ENCODE peak calls at places on chromosomes 13 and 19, in four cellular contexts. One of them, this sample, is unnamed.

GRCh38 chr19:38229585-38230073 is 5.6 kb upstream of the DPF1 start:
- DNase-seq in caudate nucleus: peak
- DNase-seq in CD8-positive, alpha-beta memory T cell: peak
- DNase-seq in fibroblast of lung: peak
- DNase-seq in this sample: no peak

GRCh38 chr19:10223488-10224213 is 7.5 kb downstream of the S1PR2 start:
- DNase-seq in caudate nucleus: no peak
- DNase-seq in CD8-positive, alpha-beta memory T cell: no peak
- DNase-seq in fibroblast of lung: no peak
- DNase-seq in this sample: no peak

GRCh38 chr13:73715114-73715909 is 418.9 kb downstream of the KLF12 start:
- DNase-seq in caudate nucleus: no peak
- DNase-seq in CD8-positive, alpha-beta memory T cell: peak
- DNase-seq in fibroblast of lung: no peak
- DNase-seq in this sample: no peak

GRCh38 chr19:6765738-6766356 is 1.4 kb downstream of the SH2D3A start:
- DNase-seq in caudate nucleus: no peak
- DNase-seq in CD8-positive, alpha-beta memory T cell: no peak
- DNase-seq in fibroblast of lung: no peak
- DNase-seq in this sample: peak

GRCh38 chr19:18368504-18369222 is 17.3 kb upstream of the GDF15 start:
- DNase-seq in caudate nucleus: no peak
- DNase-seq in CD8-positive, alpha-beta memory T cell: no peak
- DNase-seq in fibroblast of lung: no peak
- DNase-seq in this sample: no peak

GRCh38 chr13:43878897-43879322 is 630 bp downstream of the CCDC122 start:
- DNase-seq in caudate nucleus: peak
- DNase-seq in CD8-positive, alpha-beta memory T cell: peak
- DNase-seq in fibroblast of lung: peak
- DNase-seq in this sample: no peak

GRCh38 chr19:40802300-40803169 is 3.5 kb downstream of the EGLN2 start:
- DNase-seq in caudate nucleus: no peak
- DNase-seq in CD8-positive, alpha-beta memory T cell: no peak
- DNase-seq in fibroblast of lung: no peak
- DNase-seq in this sample: no peak

GRCh38 chr19:29967623-29968022 is 25.6 kb downstream of the URI1 start:
- DNase-seq in caudate nucleus: no peak
- DNase-seq in CD8-positive, alpha-beta memory T cell: no peak
- DNase-seq in fibroblast of lung: peak
- DNase-seq in this sample: no peak

GRCh38 chr13:20446405-20446804 is 79.3 kb downstream of the CRYL1 start:
- DNase-seq in caudate nucleus: no peak
- DNase-seq in CD8-positive, alpha-beta memory T cell: no peak
- DNase-seq in fibroblast of lung: no peak
- DNase-seq in this sample: no peak

GRCh38 chr13:47904239-47904638 is 96.8 kb downstream of the SUCLA2 start:
- DNase-seq in caudate nucleus: no peak
- DNase-seq in CD8-positive, alpha-beta memory T cell: no peak
- DNase-seq in fibroblast of lung: no peak
- DNase-seq in this sample: no peak

GRCh38 chr19:40716031-40716654 is 543 bp downstream of the COQ8B start:
- DNase-seq in caudate nucleus: no peak
- DNase-seq in CD8-positive, alpha-beta memory T cell: peak
- DNase-seq in fibroblast of lung: no peak
- DNase-seq in this sample: peak

GRCh38 chr19:46019270-46019669 is 3.6 kb downstream of the PGLYRP1 start:
- DNase-seq in caudate nucleus: no peak
- DNase-seq in CD8-positive, alpha-beta memory T cell: no peak
- DNase-seq in fibroblast of lung: no peak
- DNase-seq in this sample: no peak

GRCh38 chr19:43592800-43593350 is 3.1 kb downstream of the IRGQ start:
- DNase-seq in caudate nucleus: no peak
- DNase-seq in CD8-positive, alpha-beta memory T cell: no peak
- DNase-seq in fibroblast of lung: no peak
- DNase-seq in this sample: no peak

GRCh38 chr19:43595605-43595998 is 332 bp downstream of the IRGQ start:
- DNase-seq in caudate nucleus: no peak
- DNase-seq in CD8-positive, alpha-beta memory T cell: no peak
- DNase-seq in fibroblast of lung: no peak
- DNase-seq in this sample: no peak

GRCh38 chr19:43594710-43595604 is 977 bp downstream of the IRGQ start:
- DNase-seq in caudate nucleus: peak
- DNase-seq in CD8-positive, alpha-beta memory T cell: peak
- DNase-seq in fibroblast of lung: peak
- DNase-seq in this sample: peak

GRCh38 chr19:43595999-43596841 is at the start of the genes IRGQ and ZNF576:
- DNase-seq in caudate nucleus: peak
- DNase-seq in CD8-positive, alpha-beta memory T cell: peak
- DNase-seq in fibroblast of lung: peak
- DNase-seq in this sample: peak

GRCh38 chr19:43594081-43594697 is 1.7 kb downstream of the IRGQ start:
- DNase-seq in caudate nucleus: no peak
- DNase-seq in CD8-positive, alpha-beta memory T cell: no peak
- DNase-seq in fibroblast of lung: no peak
- DNase-seq in this sample: no peak
- H3K27ac ChIP-seq in caudate nucleus: no peak
- H3K27ac ChIP-seq in CD8-positive, alpha-beta memory T cell: peak
- H3K27ac ChIP-seq in fibroblast of lung: no peak
- H3K27ac ChIP-seq in this sample: no peak

GRCh38 chr13:46666727-46667456 is 113.9 kb downstream of the LRCH1 start:
- DNase-seq in caudate nucleus: no peak
- DNase-seq in CD8-positive, alpha-beta memory T cell: no peak
- DNase-seq in fibroblast of lung: no peak
- DNase-seq in this sample: no peak
- H3K27ac ChIP-seq in caudate nucleus: no peak
- H3K27ac ChIP-seq in CD8-positive, alpha-beta memory T cell: no peak
- H3K27ac ChIP-seq in fibroblast of lung: no peak
- H3K27ac ChIP-seq in this sample: no peak

DNA sequence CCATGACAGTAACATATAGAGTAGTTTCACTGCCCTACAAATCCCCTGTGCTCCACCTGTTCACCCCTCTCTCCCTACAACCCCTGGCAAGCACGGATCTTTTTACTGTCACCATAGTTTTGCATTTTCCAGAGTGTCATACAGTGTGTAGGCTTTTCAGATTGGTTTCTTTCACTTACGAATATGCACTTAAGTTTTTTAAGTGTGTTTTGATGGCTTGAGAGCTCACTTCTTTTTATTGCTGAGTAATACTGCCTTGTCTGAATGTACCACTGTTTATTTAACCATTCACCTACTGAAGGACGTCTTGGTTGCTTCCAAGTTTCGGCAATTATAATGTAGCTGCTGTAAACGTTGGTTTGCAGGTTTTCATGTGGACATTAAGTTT is 175.1 kb downstream of the ITGBL1 start:
- DNase-seq in caudate nucleus: no peak
- DNase-seq in CD8-positive, alpha-beta memory T cell: no peak
- DNase-seq in fibroblast of lung: peak
- DNase-seq in this sample: no peak
- H3K27ac ChIP-seq in caudate nucleus: no peak
- H3K27ac ChIP-seq in CD8-positive, alpha-beta memory T cell: no peak
- H3K27ac ChIP-seq in fibroblast of lung: peak
- H3K27ac ChIP-seq in this sample: no peak

GRCh38 chr19:56969726-56970125 is 129.2 kb upstream of the PEG3 start:
- DNase-seq in caudate nucleus: no peak
- DNase-seq in CD8-positive, alpha-beta memory T cell: no peak
- DNase-seq in fibroblast of lung: no peak
- DNase-seq in this sample: no peak
- H3K27ac ChIP-seq in caudate nucleus: no peak
- H3K27ac ChIP-seq in CD8-positive, alpha-beta memory T cell: no peak
- H3K27ac ChIP-seq in fibroblast of lung: no peak
- H3K27ac ChIP-seq in this sample: no peak

DNA sequence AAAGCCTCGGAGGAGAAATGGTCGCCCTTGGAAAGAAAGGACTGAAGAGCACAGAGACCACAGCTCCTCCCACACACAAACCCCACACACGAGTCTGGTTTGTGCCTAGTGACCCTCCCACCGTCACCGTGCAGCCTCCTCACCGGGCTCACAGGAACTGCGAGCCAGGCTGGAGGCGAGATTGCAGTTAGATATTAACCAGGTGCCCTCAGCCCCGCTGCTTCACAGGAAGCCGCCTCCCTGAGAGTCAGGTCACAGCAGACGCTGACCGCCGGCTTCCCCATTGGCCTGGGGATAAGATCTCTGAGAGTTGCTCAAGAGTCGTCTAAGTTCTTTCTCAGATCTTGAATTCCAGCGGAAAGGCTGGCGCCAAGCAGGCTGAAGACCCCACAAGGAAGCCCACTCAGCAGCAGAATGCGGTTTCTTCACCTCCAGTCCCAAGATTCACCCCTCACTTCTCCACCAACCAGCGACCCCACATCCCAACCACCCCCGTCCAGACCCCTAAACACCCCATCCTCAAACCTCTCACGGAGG is 844 bp downstream of the ZNF44 start:
- DNase-seq in caudate nucleus: peak
- DNase-seq in CD8-positive, alpha-beta memory T cell: peak
- DNase-seq in fibroblast of lung: peak
- DNase-seq in this sample: peak
- H3K27ac ChIP-seq in caudate nucleus: peak
- H3K27ac ChIP-seq in CD8-positive, alpha-beta memory T cell: peak
- H3K27ac ChIP-seq in fibroblast of lung: peak
- H3K27ac ChIP-seq in this sample: peak

DNA sequence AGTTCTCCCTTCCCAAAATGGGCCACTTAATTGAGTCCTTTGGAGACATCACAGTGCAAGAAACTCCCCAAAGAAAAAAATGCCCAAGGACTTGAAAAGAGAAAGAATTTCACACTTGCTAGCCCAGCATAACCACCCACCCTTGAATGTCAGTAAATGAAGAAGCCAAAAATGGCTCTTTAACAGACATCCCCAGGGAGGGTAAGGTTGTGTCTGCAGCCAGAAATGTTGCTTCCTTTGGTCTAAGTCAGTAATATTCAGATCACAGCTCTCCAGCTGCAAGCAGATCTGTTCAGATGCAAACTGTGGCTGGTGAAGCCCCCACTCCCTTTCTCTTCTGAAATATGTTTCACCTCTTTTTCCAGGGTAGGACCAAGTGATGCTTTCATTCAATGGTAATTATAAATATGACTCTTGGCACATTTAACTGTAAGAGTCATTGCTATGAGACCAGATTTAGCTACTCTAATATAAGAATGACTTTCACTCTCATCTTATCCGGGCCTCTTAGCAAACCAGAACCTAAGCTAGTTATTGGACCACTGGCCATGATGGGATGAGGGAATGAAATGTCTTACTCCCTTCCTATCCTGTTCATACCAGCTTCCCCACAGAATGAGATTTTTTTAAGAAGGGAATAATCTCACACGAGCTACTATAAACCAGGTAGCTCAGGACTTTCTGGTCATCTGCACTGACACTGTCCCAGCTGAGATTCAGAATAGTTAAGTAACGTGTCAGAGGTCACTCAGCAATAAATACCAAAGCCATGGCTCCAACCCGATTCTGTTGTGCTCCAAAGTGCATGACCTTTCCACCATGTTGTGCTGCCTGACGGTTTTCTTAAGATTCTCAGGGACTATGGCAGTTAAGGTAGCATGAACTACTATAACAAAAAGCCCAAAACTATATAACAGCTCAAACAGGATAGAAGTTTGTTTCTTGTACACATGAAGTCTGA is 234.1 kb downstream of the FOXO1 start:
- DNase-seq in caudate nucleus: no peak
- DNase-seq in CD8-positive, alpha-beta memory T cell: no peak
- DNase-seq in fibroblast of lung: no peak
- DNase-seq in this sample: no peak
- H3K27ac ChIP-seq in caudate nucleus: no peak
- H3K27ac ChIP-seq in CD8-positive, alpha-beta memory T cell: no peak
- H3K27ac ChIP-seq in fibroblast of lung: no peak
- H3K27ac ChIP-seq in this sample: no peak

GRCh38 chr13:113934576-113934975 is 39.3 kb downstream of the C13orf46 start:
- DNase-seq in caudate nucleus: no peak
- DNase-seq in CD8-positive, alpha-beta memory T cell: no peak
- DNase-seq in fibroblast of lung: no peak
- DNase-seq in this sample: no peak
- H3K27ac ChIP-seq in caudate nucleus: no peak
- H3K27ac ChIP-seq in CD8-positive, alpha-beta memory T cell: no peak
- H3K27ac ChIP-seq in fibroblast of lung: no peak
- H3K27ac ChIP-seq in this sample: no peak